ENCODE peak calls at places on chromosome 15, in nine cellular contexts. B is adrenal gland; S is skeletal muscle cell; E is body of pancreas; Z is mucosa of descending colon; U is IMR-90; C is CD8-positive, alpha-beta memory T cell; G is fibroblast of mammary gland; H is cardiac muscle cell. T is an unnamed sample.

GRCh38 chr15:42093966-42094365 is 396 bp downstream of the PLA2G4D start:
- DNase-seq in B (no peak), S (no peak), E (no peak), Z (no peak), U (no peak), C (no peak), G (no peak), H (no peak), T (no peak)

GRCh38 chr15:70831094-70831911 is 22.7 kb downstream of the LARP6 start:
- DNase-seq in B (no peak), S (no peak), E (no peak), Z (no peak), U (no peak), C (no peak), G (no peak), H (no peak), T (no peak)

GRCh38 chr15:95291878-95292472 is 1038.5 kb upstream of the NR2F2 start:
- DNase-seq in B (no peak), S (no peak), E (no peak), Z (no peak), U (peak), C (no peak), G (peak), H (peak), T (peak)

GRCh38 chr15:79381593-79381992 is 50.5 kb upstream of the MINAR1 start:
- DNase-seq in B (no peak), S (no peak), E (no peak), Z (no peak), U (no peak), C (no peak), G (no peak), H (no peak), T (no peak)

GRCh38 chr15:91216000-91216399 is 115.9 kb downstream of the SV2B start:
- DNase-seq in B (no peak), S (no peak), E (no peak), Z (no peak), U (no peak), C (no peak), G (no peak), H (no peak), T (no peak)

GRCh38 chr15:85296615-85297402 is 83.6 kb upstream of the AKAP13 start:
- DNase-seq in B (peak), S (peak), E (peak), Z (peak), U (peak), C (peak), G (peak), H (peak), T (peak)

GRCh38 chr15:34271493-34271892 is 46.7 kb downstream of the EMC4 start:
- DNase-seq in B (peak), S (peak), E (no peak), Z (no peak), U (peak), C (no peak), G (peak), H (peak), T (no peak)

GRCh38 chr15:68608206-68608843 is 29.5 kb downstream of the CORO2B start:
- DNase-seq in B (peak), S (peak), E (peak), Z (peak), U (peak), C (no peak), G (peak), H (peak), T (no peak)

GRCh38 chr15:76012021-76012551 is at the start of gene NRG4:
- DNase-seq in B (no peak), S (no peak), E (peak), Z (peak), U (peak), C (no peak), G (peak), H (peak), T (no peak)

GRCh38 chr15:54033954-54034458 is 55.8 kb downstream of the UNC13C start:
- DNase-seq in B (no peak), S (no peak), E (no peak), Z (no peak), U (no peak), C (no peak), G (no peak), H (no peak), T (no peak)

GRCh38 chr15:43974852-43975251 is 148.1 kb downstream of the WDR76 start:
- DNase-seq in B (no peak), S (no peak), E (no peak), Z (no peak), U (no peak), C (no peak), G (no peak), H (no peak), T (no peak)

GRCh38 chr15:25067725-25068309 is 113.0 kb downstream of the SNRPN start:
- DNase-seq in B (no peak), S (no peak), E (no peak), Z (no peak), U (no peak), C (no peak), G (no peak), H (no peak), T (no peak)

GRCh38 chr15:90219421-90220141 is 14.2 kb downstream of the CIB1 start:
- DNase-seq in B (no peak), S (no peak), E (peak), Z (peak), U (no peak), C (peak), G (no peak), H (peak), T (no peak)

GRCh38 chr15:68204776-68205557 is at the start of gene CALML4:
- DNase-seq in B (peak), S (no peak), E (peak), Z (peak), U (no peak), C (no peak), G (peak), H (peak), T (no peak)

GRCh38 chr15:62539236-62539635 is 374.2 kb upstream of the C2CD4B start:
- DNase-seq in B (no peak), S (no peak), E (no peak), Z (no peak), U (no peak), C (no peak), G (no peak), H (no peak), T (no peak)

GRCh38 chr15:62649793-62650420 is 392.6 kb upstream of the TPM1 start:
- DNase-seq in B (no peak), S (no peak), E (no peak), Z (no peak), U (peak), C (no peak), G (peak), H (peak), T (no peak)

GRCh38 chr15:41919954-41920538 is 26.2 kb upstream of the SPTBN5 start:
- DNase-seq in B (no peak), S (peak), E (peak), Z (no peak), U (peak), C (no peak), G (peak), H (peak), T (no peak)

GRCh38 chr15:48537277-48538113 is 108.0 kb downstream of the FBN1 start:
- DNase-seq in B (no peak), S (no peak), E (no peak), Z (no peak), U (peak), C (no peak), G (peak), H (peak), T (no peak)

GRCh38 chr15:66735909-66736305 is 33.9 kb downstream of the SMAD6 start:
- DNase-seq in B (no peak), S (no peak), E (no peak), Z (no peak), U (no peak), C (no peak), G (peak), H (no peak), T (no peak)

GRCh38 chr15:65460948-65461347 is 38.2 kb upstream of the IGDCC4 start:
- DNase-seq in B (no peak), S (no peak), E (no peak), Z (no peak), U (peak), C (no peak), G (peak), H (peak), T (no peak)

GRCh38 chr15:71325461-71325860 is 210.2 kb downstream of the THSD4 start:
- DNase-seq in B (no peak), S (no peak), E (no peak), Z (no peak), U (peak), C (no peak), G (peak), H (peak), T (no peak)

GRCh38 chr15:91882858-91883586 is 29.5 kb downstream of the SLCO3A1 start:
- DNase-seq in B (no peak), S (no peak), E (no peak), Z (no peak), U (peak), C (no peak), G (no peak), H (no peak), T (no peak)

GRCh38 chr15:34338347-34338746 is 766 bp upstream of the SLC12A6 start:
- DNase-seq in B (peak), S (no peak), E (no peak), Z (no peak), U (no peak), C (no peak), G (no peak), H (no peak), T (no peak)

GRCh38 chr15:52076889-52077781 is 35.4 kb downstream of the BCL2L10 start:
- DNase-seq in B (no peak), S (peak), E (no peak), Z (no peak), U (peak), C (no peak), G (peak), H (peak), T (no peak)

GRCh38 chr15:40344631-40345120 is 3.9 kb upstream of the CCDC9B start:
- DNase-seq in B (peak), S (no peak), E (peak), Z (peak), U (peak), C (peak), G (peak), H (peak), T (peak)

GRCh38 chr15:29522373-29523276 is 253.0 kb upstream of the NSMCE3 start:
- DNase-seq in B (no peak), S (no peak), E (no peak), Z (no peak), U (no peak), C (no peak), G (no peak), H (no peak), T (peak)

GRCh38 chr15:36371509-36371908 is 207.9 kb upstream of the CDIN1 start:
- DNase-seq in B (no peak), S (no peak), E (no peak), Z (no peak), U (peak), C (no peak), G (peak), H (peak), T (no peak)

GRCh38 chr15:63048115-63048985 is 5.8 kb downstream of the TPM1 start:
- DNase-seq in B (peak), S (peak), E (peak), Z (peak), U (peak), C (peak), G (peak), H (peak), T (peak)

GRCh38 chr15:73617310-73617709 is 15.9 kb downstream of the NPTN start:
- DNase-seq in B (no peak), S (no peak), E (no peak), Z (no peak), U (no peak), C (no peak), G (no peak), H (no peak), T (no peak)

GRCh38 chr15:50145451-50145872 is 26.4 kb upstream of the ATP8B4 start:
- DNase-seq in B (no peak), S (no peak), E (no peak), Z (no peak), U (peak), C (no peak), G (peak), H (peak), T (peak)

DNA sequence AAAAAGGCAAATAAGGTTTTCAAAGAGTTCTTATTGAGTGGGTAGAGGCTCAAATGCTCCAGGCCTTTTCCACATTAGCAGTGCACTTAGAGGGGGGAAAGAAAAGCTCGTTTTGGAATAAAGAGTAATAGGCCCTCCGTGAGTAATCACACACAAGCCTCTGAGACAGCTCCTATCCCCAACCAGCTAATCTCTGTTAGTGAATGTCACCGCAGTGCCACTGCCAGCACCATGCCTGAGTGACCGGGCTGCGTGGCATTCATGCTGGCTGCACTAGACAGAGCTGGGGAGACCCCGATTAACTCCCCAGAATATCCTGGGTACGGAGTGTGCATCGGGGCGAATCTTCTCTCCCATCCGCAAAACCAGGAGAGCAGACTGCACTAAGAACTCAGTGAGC is 2.4 kb downstream of the PCSK6 start:
- DNase-seq in B (no peak), S (no peak), E (no peak), Z (no peak), U (no peak), C (no peak), G (no peak), H (no peak), T (no peak)
- H3K4me3 ChIP-seq in B (no peak), S (no peak), E (no peak), Z (no peak), U (no peak), C (no peak), G (no peak), H (no peak), T (no peak)

GRCh38 chr15:38267416-38268022 is 14.9 kb downstream of the SPRED1 start:
- DNase-seq in B (no peak), S (no peak), E (no peak), Z (no peak), U (peak), C (no peak), G (no peak), H (no peak), T (no peak)

GRCh38 chr15:38271895-38272294 is 19.3 kb downstream of the SPRED1 start:
- DNase-seq in B (no peak), S (no peak), E (no peak), Z (no peak), U (no peak), C (no peak), G (no peak), H (no peak), T (no peak)

GRCh38 chr15:38263996-38264395 is 11.4 kb downstream of the SPRED1 start:
- DNase-seq in B (no peak), S (no peak), E (no peak), Z (no peak), U (peak), C (no peak), G (peak), H (no peak), T (no peak)

DNA sequence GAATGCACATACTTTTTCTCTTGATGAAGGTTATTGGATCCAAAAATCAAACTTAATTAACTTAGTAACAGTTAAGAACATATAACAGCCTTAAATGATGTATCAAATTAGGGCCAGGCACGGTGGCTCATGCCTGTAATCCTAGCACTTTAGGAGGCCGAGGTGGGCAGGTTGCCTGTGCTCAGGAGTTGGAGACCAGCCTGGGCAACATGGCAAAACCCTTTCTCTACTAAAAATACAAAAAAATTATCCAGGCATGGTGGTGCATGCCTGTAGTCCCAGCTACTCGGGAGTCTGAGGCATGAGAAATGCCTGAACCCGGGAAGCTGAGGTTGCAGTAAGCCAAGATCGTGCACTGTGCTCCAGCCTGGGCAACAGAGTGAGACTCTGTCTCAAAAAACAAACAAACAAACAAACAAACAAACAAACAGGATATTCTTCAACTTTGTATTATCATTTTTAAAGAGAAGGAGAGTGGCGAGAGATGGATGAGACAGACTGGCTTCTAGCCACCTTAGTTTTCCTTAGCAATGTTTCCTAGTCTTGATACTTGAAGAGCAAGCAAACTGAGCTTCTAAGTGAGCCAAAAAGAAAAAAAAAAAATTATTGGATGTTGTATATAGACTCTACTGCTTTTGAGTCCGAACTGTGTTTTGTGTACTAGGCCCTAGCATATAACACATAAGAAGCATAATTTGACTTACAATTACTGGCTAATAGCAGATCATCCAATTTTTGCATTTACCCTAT is 13.8 kb downstream of the SPRED1 start:
- DNase-seq in B (no peak), S (no peak), E (no peak), Z (no peak), U (no peak), C (no peak), G (peak), H (peak), T (no peak)
- H3K4me3 ChIP-seq in B (no peak), S (no peak), E (no peak), Z (no peak), U (no peak), C (no peak), G (no peak), H (no peak), T (no peak)

GRCh38 chr15:93027413-93027812 is 61.6 kb downstream of the RGMA start:
- DNase-seq in B (peak), S (no peak), E (no peak), Z (no peak), U (no peak), C (no peak), G (no peak), H (peak), T (no peak)

GRCh38 chr15:93028111-93028631 is 60.8 kb downstream of the RGMA start:
- DNase-seq in B (no peak), S (no peak), E (peak), Z (no peak), U (no peak), C (no peak), G (peak), H (peak), T (no peak)

GRCh38 chr15:93030430-93031102 is 58.4 kb downstream of the RGMA start:
- DNase-seq in B (peak), S (no peak), E (peak), Z (no peak), U (peak), C (peak), G (peak), H (peak), T (peak)

GRCh38 chr15:93029613-93030429 is 59.2 kb downstream of the RGMA start:
- DNase-seq in B (peak), S (no peak), E (peak), Z (no peak), U (peak), C (no peak), G (peak), H (peak), T (no peak)

GRCh38 chr15:93028632-93029612 is 60.1 kb downstream of the RGMA start:
- DNase-seq in B (peak), S (peak), E (peak), Z (peak), U (peak), C (no peak), G (peak), H (peak), T (no peak)
- H3K4me3 ChIP-seq in B (no peak), S (no peak), E (no peak), Z (no peak), U (no peak), C (no peak), G (no peak), H (no peak), T (no peak)

GRCh38 chr15:88591384-88591783 is 29.8 kb upstream of the AEN start:
- DNase-seq in B (no peak), S (no peak), E (no peak), Z (no peak), U (no peak), C (no peak), G (no peak), H (no peak), T (no peak)
- H3K4me3 ChIP-seq in B (no peak), S (no peak), E (no peak), Z (no peak), U (no peak), C (no peak), G (no peak), H (no peak), T (no peak)

GRCh38 chr15:78059110-78059839 is 18.2 kb downstream of the TBC1D2B start:
- DNase-seq in B (no peak), S (no peak), E (peak), Z (no peak), U (peak), C (no peak), G (peak), H (no peak), T (no peak)
- H3K4me3 ChIP-seq in B (no peak), S (no peak), E (no peak), Z (no peak), U (no peak), C (no peak), G (no peak), H (no peak), T (no peak)

GRCh38 chr15:74749832-74750231 is 1.2 kb downstream of the CYP1A2 start:
- DNase-seq in B (no peak), S (no peak), E (no peak), Z (no peak), U (no peak), C (no peak), G (no peak), H (no peak), T (no peak)
- H3K4me3 ChIP-seq in B (no peak), S (no peak), E (no peak), Z (no peak), U (no peak), C (no peak), G (no peak), H (no peak), T (no peak)

DNA sequence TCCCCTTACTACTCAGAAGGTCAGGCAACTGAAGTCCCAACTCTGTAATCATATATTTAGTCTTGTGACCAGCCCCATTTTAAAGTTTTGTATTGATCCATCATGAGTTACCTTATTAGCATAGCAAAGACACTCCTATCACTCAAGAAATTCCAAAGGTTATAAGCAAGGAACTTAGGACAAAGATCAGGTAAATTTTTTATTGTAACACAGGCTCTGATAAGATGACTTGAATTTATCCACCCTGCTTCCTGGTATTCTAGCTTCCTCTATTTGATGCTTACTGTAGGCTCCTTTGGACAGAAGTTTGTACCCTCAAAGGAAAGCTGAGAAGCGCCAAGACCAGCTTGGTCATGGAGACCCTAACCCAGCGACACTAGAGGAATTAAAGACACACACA is 8.2 kb upstream of the NDN start:
- DNase-seq in B (no peak), S (no peak), E (no peak), Z (no peak), U (no peak), C (no peak), G (no peak), H (no peak), T (no peak)
- H3K4me3 ChIP-seq in B (no peak), S (no peak), E (no peak), Z (no peak), U (no peak), C (no peak), G (no peak), H (no peak), T (no peak)

GRCh38 chr15:98280576-98280975 is 320.1 kb downstream of the ARRDC4 start:
- DNase-seq in B (no peak), S (no peak), E (no peak), Z (no peak), U (no peak), C (no peak), G (no peak), H (no peak), T (no peak)
- H3K4me3 ChIP-seq in B (no peak), S (no peak), E (no peak), Z (no peak), U (no peak), C (no peak), G (no peak), H (no peak), T (no peak)